ENCODE peak calls at places on chromosome 15, in eight cellular contexts. E is left ventricle myocardium inferior, K is esophagus squamous epithelium, V is WERI-Rb-1, A is heart left ventricle, Z is upper lobe of right lung, X is cardiac muscle cell, H is AG04450. P is an unnamed sample.

GRCh38 chr15:66389098-66389858 is 2.6 kb downstream of the MAP2K1 start:
- DNase-seq in Z (no peak), K (no peak), H (no peak), E (no peak), V (no peak), X (no peak), A (no peak), P (no peak)

GRCh38 chr15:91790826-91791225 is 62.7 kb upstream of the SLCO3A1 start:
- DNase-seq in H (no peak), V (no peak), E (no peak), Z (no peak), A (no peak), X (no peak), K (no peak), P (no peak)

GRCh38 chr15:75307778-75308390 is 25.2 kb downstream of the GOLGA6D start:
- DNase-seq in Z (peak), E (no peak), K (no peak), H (no peak), V (peak), A (no peak), X (peak), P (peak)

GRCh38 chr15:81174759-81175327 is 21.8 kb upstream of the IL16 start:
- DNase-seq in E (no peak), A (no peak), X (peak), Z (no peak), H (no peak), V (no peak), K (no peak), P (no peak)

GRCh38 chr15:65577129-65577996 is 33.6 kb downstream of the INTS14 start:
- DNase-seq in H (no peak), E (no peak), A (no peak), Z (no peak), K (no peak), X (no peak), V (no peak), P (no peak)

GRCh38 chr15:76483018-76483417 is 146.4 kb downstream of the ISL2 start:
- DNase-seq in V (no peak), H (no peak), K (no peak), E (no peak), X (no peak), Z (no peak), A (no peak), P (no peak)

GRCh38 chr15:76181705-76182107 is 121.9 kb downstream of the TMEM266 start:
- DNase-seq in A (no peak), Z (no peak), E (no peak), V (no peak), H (no peak), K (no peak), X (no peak), P (no peak)

GRCh38 chr15:55518641-55519040 is 10.6 kb upstream of the DNAAF4 start:
- DNase-seq in H (no peak), E (no peak), A (no peak), V (no peak), X (no peak), Z (no peak), K (no peak), P (no peak)

DNA sequence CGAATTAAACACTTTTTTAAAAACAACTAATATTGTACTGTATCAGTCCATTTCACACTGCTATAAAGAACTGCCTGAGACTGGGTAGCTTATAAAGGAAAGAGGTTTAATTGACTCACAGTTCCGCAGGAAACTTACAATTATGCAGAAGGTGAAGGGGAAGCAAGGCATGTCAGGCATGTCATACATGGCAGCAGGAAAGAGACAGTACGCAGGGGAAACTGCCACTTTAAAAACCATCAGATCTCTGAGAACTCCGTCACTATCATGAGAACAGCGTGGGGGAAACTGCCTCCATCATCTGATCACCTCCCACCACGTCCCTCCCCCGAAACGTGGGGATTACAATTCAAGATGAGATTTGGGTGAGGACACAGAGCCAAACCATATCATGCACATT is 162.8 kb upstream of the TPM1 start:
- DNase-seq in H (no peak), X (no peak), E (no peak), K (no peak), V (no peak), A (no peak), Z (no peak), P (no peak)
- H3K4me3 ChIP-seq in H (no peak), X (no peak), E (no peak), K (no peak), V (no peak), A (no peak), Z (no peak), P (no peak)

GRCh38 chr15:50145451-50145872 is 26.4 kb upstream of the ATP8B4 start:
- DNase-seq in V (no peak), E (no peak), Z (no peak), K (no peak), X (peak), H (peak), A (no peak), P (peak)
- TF ChIP-seq CTCF in V (no peak), E (peak), Z (peak), K (peak), X (peak), H (peak), A (peak), P (peak)

GRCh38 chr15:23759964-23760363 is 72.9 kb upstream of the NDN start:
- DNase-seq in V (peak), H (no peak), K (no peak), A (no peak), E (no peak), X (no peak), Z (no peak), P (no peak)
- H3K27ac ChIP-seq in V (no peak), H (no peak), K (no peak), A (no peak), E (no peak), X (no peak), Z (no peak), P (no peak)

DNA sequence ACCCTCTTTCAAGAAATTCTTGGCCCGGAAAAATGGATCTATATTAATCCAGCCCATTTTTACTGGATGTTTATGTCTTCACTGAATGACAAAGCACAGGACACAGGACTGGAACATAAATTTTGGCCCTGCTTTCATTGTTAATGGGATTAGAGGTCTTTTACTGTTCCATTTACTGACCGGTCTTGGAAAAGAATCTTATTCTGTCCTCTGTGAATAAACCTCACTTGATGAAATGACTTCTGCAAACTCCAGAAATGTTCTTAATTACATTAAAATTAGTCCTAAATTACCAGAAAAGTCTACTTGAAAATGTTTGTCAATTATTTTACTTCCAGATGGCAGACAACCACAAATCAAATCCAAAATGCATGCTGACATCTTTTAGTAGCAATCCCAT is 79.3 kb upstream of the SLC24A5 start:
- DNase-seq in A (no peak), K (no peak), V (no peak), H (no peak), Z (no peak), E (no peak), X (no peak), P (no peak)
- H3K4me3 ChIP-seq in A (no peak), K (no peak), V (no peak), H (no peak), Z (no peak), E (no peak), X (no peak), P (no peak)

GRCh38 chr15:50685976-50686467 is 575 bp downstream of the TRPM7 start:
- DNase-seq in V (peak), X (peak), H (no peak), A (peak), E (peak), Z (peak), K (no peak), P (peak)
- TF ChIP-seq CTCF in V (no peak), X (no peak), H (peak), A (no peak), E (no peak), Z (no peak), K (no peak), P (peak)

P was measured in brain microvascular endothelial cell.